ENCODE peak calls at places on chromosome 2, in four cellular contexts. A is kidney glomerular epithelial cell, B is NCI-H510A treated with DMSO at 0.1 percent for 48 hours, I is GF-D8. G is an unnamed sample.

GRCh38 chr2:68709421-68709911 is 25.1 kb upstream of the ARHGAP25 start:
- DNase-seq in I (no peak), B (peak; percentile 69), A (peak; percentile 22), G (peak; percentile 34)

GRCh38 chr2:195532628-195533271 is 124.3 kb upstream of the SLC39A10 start:
- DNase-seq in B (no peak), A (peak; percentile 40), I (peak; percentile 84), G (no peak)

GRCh38 chr2:190469770-190470169 is 61.6 kb downstream of the MFSD6 start:
- DNase-seq in A (peak; percentile 33), I (peak; percentile 6), B (peak; percentile 96), G (no peak)

GRCh38 chr2:148410899-148411298 is 233.7 kb upstream of the EPC2 start:
- DNase-seq in I (no peak), B (no peak), A (no peak), G (no peak)

GRCh38 chr2:120367649-120368048 is 21.7 kb downstream of the INHBB start:
- DNase-seq in I (no peak), A (peak; percentile 78), B (no peak), G (no peak)

GRCh38 chr2:114661926-114662670 is 219.7 kb downstream of the DPP10 start:
- DNase-seq in A (no peak), B (peak; percentile 50), I (no peak), G (peak; percentile 30)

GRCh38 chr2:174603280-174603679 is 5.7 kb upstream of the WIPF1 start:
- DNase-seq in A (no peak), B (peak; percentile 82), I (peak; percentile 6), G (peak; percentile 93)

GRCh38 chr2:234044157-234044556 is 6.3 kb upstream of the SPP2 start:
- DNase-seq in A (peak; percentile 85), B (no peak), I (no peak), G (no peak)

GRCh38 chr2:5387421-5387820 is 304.8 kb upstream of the SOX11 start:
- DNase-seq in B (peak; percentile 53), A (peak; percentile 26), I (no peak), G (no peak)

GRCh38 chr2:207149253-207150213 is 16.2 kb downstream of the KLF7 start:
- DNase-seq in B (no peak), I (no peak), A (peak; percentile 12), G (no peak)

GRCh38 chr2:229419158-229419557 is 148.1 kb upstream of the PID1 start:
- DNase-seq in B (no peak), I (no peak), A (no peak), G (no peak)

GRCh38 chr2:71716697-71717624 is 263.6 kb downstream of the DYSF start:
- DNase-seq in I (no peak), A (no peak), B (no peak), G (no peak)

GRCh38 chr2:219057709-219058540 is 2.8 kb downstream of the IHH start:
- DNase-seq in B (peak; percentile 66), A (peak; percentile 2), I (no peak), G (peak; percentile 86)

GRCh38 chr2:112465373-112465772 is 16.6 kb upstream of the TTL start:
- DNase-seq in I (no peak), B (no peak), A (no peak), G (no peak)

GRCh38 chr2:205199451-205199850 is 482.9 kb upstream of the NRP2 start:
- DNase-seq in A (no peak), I (no peak), B (no peak), G (no peak)

GRCh38 chr2:16219292-16219975 is 279.1 kb downstream of the MYCN start:
- DNase-seq in B (no peak), I (no peak), A (no peak), G (no peak)

GRCh38 chr2:195498176-195498575 is 158.8 kb upstream of the SLC39A10 start:
- DNase-seq in A (no peak), B (no peak), I (peak; percentile 26), G (peak; percentile 20)

GRCh38 chr2:184906709-184907108 is 308.4 kb downstream of the ZNF804A start:
- DNase-seq in I (no peak), B (no peak), A (peak; percentile 19), G (no peak)

GRCh38 chr2:128489580-128490273 is 171.1 kb upstream of the HS6ST1 start:
- DNase-seq in A (no peak), I (peak; percentile 49), B (no peak), G (no peak)

GRCh38 chr2:17892726-17893534 is 14.5 kb downstream of the KCNS3 start:
- DNase-seq in B (peak; percentile 86), A (no peak), I (no peak), G (no peak)

GRCh38 chr2:223613017-223613950 is 11.1 kb upstream of the SCG2 start:
- DNase-seq in I (no peak), B (peak; percentile 84), A (peak; percentile 87), G (peak; percentile 86)

GRCh38 chr2:172540421-172540820 is 15.5 kb upstream of the PDK1 start:
- DNase-seq in B (no peak), A (no peak), I (no peak), G (no peak)

GRCh38 chr2:225052703-225053102 is 10.4 kb upstream of the DOCK10 start:
- DNase-seq in A (no peak), B (no peak), I (no peak), G (no peak)

GRCh38 chr2:184549153-184549552 is 49.2 kb upstream of the ZNF804A start:
- DNase-seq in B (no peak), I (no peak), A (no peak), G (no peak)

GRCh38 chr2:219155054-219155644 is 5.5 kb downstream of the NHEJ1 start:
- DNase-seq in A (peak; percentile 54), I (peak; percentile 31), B (peak; percentile 83), G (peak; percentile 79)